ENCODE peak calls at places on chromosome 5, in five cellular contexts. F is IMR-90, E is H1, N is body of pancreas, X is esophagus muscularis mucosa. J is an unnamed sample. For H3K36me3 and H3K4me1, the result is how much of the 10 kb centered on the place peaks cover.

GRCh38 chr5:110815916-110816605 is 77.3 kb downstream of the SLC25A46 start:
- DNase-seq in X (no peak), F (peak), N (no peak), E (no peak), J (no peak)

GRCh38 chr5:107203231-107203630 is 467.5 kb downstream of the EFNA5 start:
- DNase-seq in X (no peak), E (no peak), N (no peak), F (no peak), J (no peak)

GRCh38 chr5:109223521-109223920 is 186.3 kb downstream of the PJA2 start:
- DNase-seq in X (peak), N (no peak), E (no peak), F (no peak), J (no peak)

GRCh38 chr5:175887463-175887862 is 16.1 kb downstream of the CPLX2 start:
- DNase-seq in F (no peak), X (no peak), E (no peak), N (no peak), J (no peak)

GRCh38 chr5:41871866-41872265 is 1.6 kb upstream of the OXCT1 start:
- DNase-seq in X (no peak), F (peak), E (no peak), N (no peak), J (no peak)

GRCh38 chr5:141121985-141122384 is 367 bp downstream of the PCDHB4 start:
- DNase-seq in X (no peak), E (no peak), N (no peak), F (no peak), J (no peak)

GRCh38 chr5:180251141-180251540 is 40.7 kb downstream of the MAPK9 start:
- DNase-seq in N (no peak), F (no peak), E (no peak), X (no peak), J (no peak)

GRCh38 chr5:64164166-64164565 is 1.5 kb upstream of the RNF180 start:
- DNase-seq in E (no peak), F (no peak), X (no peak), N (no peak), J (no peak)

GRCh38 chr5:39371367-39371635 is 7.0 kb upstream of the C9 start:
- DNase-seq in X (no peak), E (no peak), F (no peak), N (no peak), J (no peak)
- H3K36me3 ChIP-seq in X (under half), E (under half), F (under half), N (under half), J (under half)

GRCh38 chr5:122180863-122181519 is 51.6 kb downstream of the ZNF474 start:
- DNase-seq in E (no peak), X (no peak), F (peak), N (no peak), J (no peak)
- H3K4me1 ChIP-seq in E (under half), X (under half), F (under half), N (under half), J (under half)

GRCh38 chr5:143405063-143405746 is 1.7 kb upstream of the NR3C1 start:
- DNase-seq in E (peak), F (peak), N (peak), X (peak), J (peak)
- TF ChIP-seq POLR2A in E (peak), F (peak), N (peak), X (peak), J (no peak)

DNA sequence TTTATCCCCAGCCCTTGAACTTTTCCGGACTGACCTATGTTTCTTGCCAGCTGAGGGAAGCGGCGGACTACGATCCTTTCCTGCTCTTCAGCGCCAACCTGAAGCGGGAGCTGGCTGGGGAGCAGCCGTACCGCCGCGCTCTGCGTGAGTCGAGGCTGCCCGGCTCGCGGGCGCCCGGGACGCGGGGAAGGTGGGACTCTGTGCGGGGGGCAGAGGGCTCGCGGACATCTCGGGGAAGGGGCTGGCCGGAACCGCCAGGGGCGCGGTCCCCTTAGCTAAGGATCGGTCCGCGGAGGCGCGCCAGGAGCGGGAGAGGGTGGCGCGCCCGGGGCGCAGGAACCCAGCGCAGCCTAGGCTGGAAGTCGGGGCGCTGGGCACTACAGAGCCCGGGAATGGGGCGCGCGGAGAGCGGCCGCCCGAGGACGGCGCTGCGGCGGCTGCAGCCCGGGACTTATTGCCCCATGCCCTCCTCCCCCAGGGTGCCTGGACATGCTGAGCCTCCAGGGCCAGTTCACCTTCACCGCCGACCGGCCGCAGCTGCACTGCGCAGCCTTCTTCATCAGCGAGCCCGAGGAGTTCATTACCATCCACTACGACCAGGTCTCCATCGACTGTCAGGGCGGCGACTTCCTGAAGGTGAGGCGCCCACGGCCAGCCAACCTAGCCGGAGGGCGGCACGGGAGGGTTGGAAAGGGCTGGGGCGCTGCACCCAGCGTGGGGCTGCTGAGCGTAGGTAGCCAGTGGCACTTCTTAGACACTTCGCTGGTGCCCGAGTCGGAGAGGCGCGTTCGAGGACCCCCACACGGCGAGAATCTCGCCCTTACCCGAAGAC is 922 bp downstream of the CRHBP start:
- DNase-seq in F (no peak), E (peak), X (no peak), N (no peak), J (no peak)
- H3K36me3 ChIP-seq in F (under half), E (under half), X (under half), N (under half), J (under half)

GRCh38 chr5:55524816-55525215 is 9.9 kb downstream of the PLPP1 start:
- DNase-seq in N (no peak), X (no peak), E (no peak), F (no peak), J (no peak)

GRCh38 chr5:55520117-55520829 is 14.5 kb downstream of the PLPP1 start:
- DNase-seq in N (no peak), X (no peak), E (no peak), F (no peak), J (no peak)

GRCh38 chr5:55519001-55519400 is 15.8 kb downstream of the PLPP1 start:
- DNase-seq in N (no peak), X (no peak), E (no peak), F (no peak), J (no peak)

GRCh38 chr5:55523293-55523692 is 11.5 kb downstream of the PLPP1 start:
- DNase-seq in N (no peak), F (no peak), X (peak), E (no peak), J (no peak)

GRCh38 chr5:55521903-55522302 is 12.9 kb downstream of the PLPP1 start:
- DNase-seq in N (no peak), F (no peak), E (no peak), X (peak), J (no peak)
- H3K4me1 ChIP-seq in N (half or more), F (under half), E (under half), X (half or more), J (under half)

GRCh38 chr5:43121565-43122484 is 1.1 kb downstream of the ZNF131 start:
- DNase-seq in F (peak), X (peak), N (peak), E (peak), J (no peak)
- TF ChIP-seq POLR2A in F (peak), X (peak), N (peak), E (peak), J (peak)